ENCODE peak calls at places on chromosomes 13 and 19, in six cellular contexts. M is ovary, F is prostate gland, K is A549, T is NB4, X is transverse colon. H is an unnamed sample.

GRCh38 chr13:68748038-68748437 is 1359.6 kb upstream of the ATXN8OS start:
- DNase-seq in M (no peak), F (no peak), K (no peak), T (no peak), X (no peak), H (no peak)

GRCh38 chr13:113861433-113862030 is 2.3 kb downstream of the GAS6 start:
- DNase-seq in M (no peak), F (no peak), K (no peak), T (no peak), X (no peak), H (no peak)

GRCh38 chr19:29845576-29846176 is 33.9 kb downstream of the CCNE1 start:
- DNase-seq in M (peak; percentile 32), F (peak; percentile 6), K (peak; percentile 87), T (peak; percentile 48), X (peak; percentile 37), H (peak; percentile 31)

GRCh38 chr13:20721454-20722357 is 18.2 kb downstream of the IL17D start:
- DNase-seq in M (peak; percentile 67), F (no peak), K (no peak), T (no peak), X (peak; percentile 30), H (peak; percentile 43)

GRCh38 chr19:58510084-58510862 is 1.5 kb downstream of the SLC27A5 start:
- DNase-seq in M (no peak), F (no peak), K (no peak), T (no peak), X (no peak), H (no peak)

GRCh38 chr13:103883152-103883551 is 816.9 kb upstream of the SLC10A2 start:
- DNase-seq in M (peak; percentile 26), F (peak; percentile 92), K (peak; percentile 24), T (peak; percentile 40), X (peak; percentile 50), H (peak; percentile 85)

GRCh38 chr19:56211718-56212117 is 9.6 kb downstream of the ZSCAN5C start:
- DNase-seq in M (no peak), F (no peak), K (no peak), T (no peak), X (no peak), H (no peak)

GRCh38 chr19:2309734-2310362 is 1.9 kb upstream of the LINGO3 start:
- DNase-seq in M (no peak), F (no peak), K (no peak), T (peak; percentile 53), X (no peak), H (peak; percentile 50)

GRCh38 chr13:63435668-63436275 is 2020.1 kb upstream of the PCDH20 start:
- DNase-seq in M (no peak), F (no peak), K (no peak), T (peak; percentile 16), X (no peak), H (no peak)

GRCh38 chr13:46183018-46183940 is 1.3 kb upstream of the LCP1 start:
- DNase-seq in M (no peak), F (no peak), K (no peak), T (peak; percentile 34), X (no peak), H (no peak)

GRCh38 chr13:35953537-35954206 is 177.5 kb downstream of the DCLK1 start:
- DNase-seq in M (peak; percentile 90), F (peak; percentile 70), K (peak; percentile 7), T (peak; percentile 53), X (peak; percentile 49), H (peak; percentile 42)

GRCh38 chr19:45770192-45771101 is 1.4 kb upstream of the SIX5 start:
- DNase-seq in M (peak; percentile 97), F (peak; percentile 98), K (peak; percentile 99), T (peak; percentile 85), X (peak; percentile 97), H (peak; percentile 99)

GRCh38 chr19:44752123-44752815 is 3.8 kb downstream of the BCL3 start:
- DNase-seq in M (no peak), F (no peak), K (no peak), T (peak; percentile 62), X (no peak), H (no peak)

GRCh38 chr13:40410315-40410714 is 256.1 kb downstream of the FOXO1 start:
- DNase-seq in M (no peak), F (no peak), K (no peak), T (no peak), X (no peak), H (no peak)

GRCh38 chr19:4768934-4769777 is 22.4 kb upstream of the FEM1A start:
- DNase-seq in M (peak; percentile 85), F (peak; percentile 86), K (peak; percentile 63), T (peak; percentile 81), X (peak; percentile 83), H (peak; percentile 84)

GRCh38 chr13:59358014-59358413 is 805.7 kb downstream of the DIAPH3 start:
- DNase-seq in M (no peak), F (no peak), K (no peak), T (no peak), X (no peak), H (no peak)

GRCh38 chr13:43245374-43245964 is 222.1 kb downstream of the DNAJC15 start:
- DNase-seq in M (no peak), F (no peak), K (no peak), T (no peak), X (no peak), H (no peak)

GRCh38 chr13:112804374-112804773 is 114.5 kb downstream of the ATP11A start:
- DNase-seq in M (no peak), F (no peak), K (no peak), T (no peak), X (no peak), H (no peak)

GRCh38 chr19:42396248-42396541 is 6.1 kb upstream of the CNFN start:
- DNase-seq in M (no peak), F (no peak), K (no peak), T (peak; percentile 70), X (no peak), H (no peak)

GRCh38 chr19:5953034-5953589 is 24.8 kb downstream of the RANBP3 start:
- DNase-seq in M (no peak), F (no peak), K (no peak), T (no peak), X (no peak), H (no peak)

GRCh38 chr19:20367811-20368294 is 197.7 kb downstream of the ZNF737 start:
- DNase-seq in M (no peak), F (peak; percentile 21), K (no peak), T (no peak), X (no peak), H (peak; percentile 78)

GRCh38 chr19:19539738-19540703 is 2.0 kb downstream of the CILP2 start:
- DNase-seq in M (peak; percentile 68), F (peak; percentile 53), K (no peak), T (no peak), X (peak; percentile 72), H (peak; percentile 55)

GRCh38 chr13:38872693-38873092 is 117.9 kb downstream of the STOML3 start:
- DNase-seq in M (peak; percentile 28), F (no peak), K (peak; percentile 9), T (peak; percentile 57), X (peak; percentile 11), H (peak; percentile 73)

GRCh38 chr19:16660763-16661479 is at the start of gene TMEM38A:
- DNase-seq in M (peak; percentile 46), F (peak; percentile 41), K (no peak), T (peak; percentile 53), X (peak; percentile 75), H (peak; percentile 59)
- TF ChIP-seq POLR2A in M (no peak), F (peak; percentile 56), K (peak; percentile 52), T (peak; percentile 37), X (peak; percentile 27), H (no peak)

DNA sequence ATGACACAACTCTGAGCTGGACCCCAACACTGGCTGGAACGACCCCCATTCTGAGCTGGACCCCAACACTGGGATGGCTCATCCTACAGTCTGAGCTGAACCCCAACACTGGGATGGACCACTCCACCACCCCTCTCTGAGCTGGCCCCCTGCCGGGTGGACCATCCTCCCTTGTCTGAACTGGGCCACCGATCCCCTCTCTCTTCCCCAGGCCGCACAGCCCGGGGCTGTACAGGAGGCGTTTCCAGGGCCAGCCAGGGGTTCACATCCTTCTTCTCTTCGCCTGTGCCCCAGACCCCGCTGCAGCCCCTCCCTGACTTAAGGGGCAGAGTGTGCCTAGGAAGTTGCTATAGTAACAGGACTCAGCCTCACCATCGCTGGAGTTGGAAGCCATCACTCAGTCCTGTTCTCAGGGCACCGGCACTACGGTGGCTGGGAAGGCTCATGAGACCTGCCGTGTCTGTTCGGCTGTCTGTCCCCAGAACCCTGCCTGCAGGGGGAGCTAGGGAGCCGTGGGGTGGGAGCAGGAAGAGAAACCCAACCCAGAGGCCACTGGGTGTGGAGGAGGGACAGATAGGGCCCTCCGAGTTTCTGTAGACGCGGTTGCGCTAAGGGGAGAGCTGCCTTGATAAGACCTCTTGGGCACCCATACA is 3.7 kb downstream of the PRKACA start:
- DNase-seq in M (peak; percentile 57), F (no peak), K (no peak), T (peak; percentile 49), X (peak; percentile 61), H (no peak)
- TF ChIP-seq CTCF in M (no peak), F (no peak), K (no peak), T (peak; percentile 47), X (no peak), H (no peak)

GRCh38 chr13:109869312-109870237 is 83.2 kb upstream of the IRS2 start:
- DNase-seq in M (peak; percentile 70), F (peak; percentile 36), K (peak; percentile 70), T (peak; percentile 52), X (peak; percentile 64), H (peak; percentile 90)
- H3K4me3 ChIP-seq in M (peak overlapping the region; percentile 35), F (peak overlapping the region; percentile 8), K (peak overlapping the region; percentile 53), T (peak overlapping the region; percentile 1), X (peak overlapping the region; percentile 7), H (peak overlapping the region; percentile 10)

DNA sequence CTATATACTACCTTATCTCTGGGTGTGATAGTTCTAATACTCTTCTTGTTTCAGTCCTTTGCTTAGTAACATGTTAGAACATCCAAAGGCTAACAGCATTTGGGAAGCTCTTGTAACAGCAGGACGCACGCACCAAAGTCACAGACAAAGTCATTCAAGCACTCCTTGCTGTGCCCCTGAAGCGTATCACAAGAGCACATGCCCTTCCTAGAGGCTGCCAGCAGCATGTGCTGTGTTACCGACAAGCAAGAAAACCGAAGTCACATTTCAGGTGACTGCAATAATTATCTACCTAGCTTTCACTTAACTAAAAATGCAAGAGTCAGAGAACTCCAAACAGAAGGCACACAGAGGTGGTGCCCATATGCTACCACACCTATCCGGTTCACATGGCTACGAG is 194.1 kb downstream of the KLF12 start:
- DNase-seq in M (no peak), F (no peak), K (no peak), T (no peak), X (no peak), H (peak; percentile 87)
- TF ChIP-seq POLR2A in M (no peak), F (no peak), K (no peak), T (no peak), X (no peak), H (no peak)

GRCh38 chr19:12782424-12783225 is 7.3 kb upstream of the HOOK2 start:
- DNase-seq in M (peak; percentile 92), F (peak; percentile 67), K (no peak), T (peak; percentile 80), X (peak; percentile 90), H (peak; percentile 85)
- TF ChIP-seq CTCF in M (no peak), F (peak; percentile 31), K (no peak), T (no peak), X (no peak), H (no peak)

H was measured in thyroid gland.